ENCODE peak calls at places on chromosomes 6 and 20, in eight cellular contexts. One of them, this sample, is unnamed.

GRCh38 chr20:10961651-10962288 is 288.0 kb upstream of the JAG1 start:
- DNase-seq in HCT116: no peak
- DNase-seq in endothelial cell of umbilical vein: peak
- DNase-seq in A549: peak
- DNase-seq in NB4: no peak
- DNase-seq in SK-N-SH: no peak
- DNase-seq in GM12878: no peak
- DNase-seq in HepG2: no peak
- DNase-seq in this sample: no peak

GRCh38 chr6:140537834-140538680 is 1163.6 kb upstream of the CITED2 start:
- DNase-seq in HCT116: no peak
- DNase-seq in endothelial cell of umbilical vein: peak
- DNase-seq in A549: peak
- DNase-seq in NB4: no peak
- DNase-seq in SK-N-SH: no peak
- DNase-seq in GM12878: no peak
- DNase-seq in HepG2: peak
- DNase-seq in this sample: no peak

GRCh38 chr6:37020426-37021211 is 15.2 kb downstream of the FGD2 start:
- DNase-seq in HCT116: no peak
- DNase-seq in endothelial cell of umbilical vein: no peak
- DNase-seq in A549: no peak
- DNase-seq in NB4: no peak
- DNase-seq in SK-N-SH: no peak
- DNase-seq in GM12878: no peak
- DNase-seq in HepG2: no peak
- DNase-seq in this sample: peak

GRCh38 chr6:3405679-3406078 is 51.2 kb downstream of the SLC22A23 start:
- DNase-seq in HCT116: no peak
- DNase-seq in endothelial cell of umbilical vein: no peak
- DNase-seq in A549: peak
- DNase-seq in NB4: no peak
- DNase-seq in SK-N-SH: no peak
- DNase-seq in GM12878: no peak
- DNase-seq in HepG2: peak
- DNase-seq in this sample: no peak

GRCh38 chr20:44393608-44394519 is 38.4 kb downstream of the HNF4A start:
- DNase-seq in HCT116: no peak
- DNase-seq in endothelial cell of umbilical vein: no peak
- DNase-seq in A549: no peak
- DNase-seq in NB4: peak
- DNase-seq in SK-N-SH: no peak
- DNase-seq in GM12878: no peak
- DNase-seq in HepG2: no peak
- DNase-seq in this sample: no peak

GRCh38 chr20:47113362-47114118 is 218.9 kb downstream of the EYA2 start:
- DNase-seq in HCT116: no peak
- DNase-seq in endothelial cell of umbilical vein: no peak
- DNase-seq in A549: no peak
- DNase-seq in NB4: no peak
- DNase-seq in SK-N-SH: no peak
- DNase-seq in GM12878: no peak
- DNase-seq in HepG2: peak
- DNase-seq in this sample: no peak

GRCh38 chr20:46544576-46544975 is 5.9 kb downstream of the OCSTAMP start:
- DNase-seq in HCT116: no peak
- DNase-seq in endothelial cell of umbilical vein: no peak
- DNase-seq in A549: no peak
- DNase-seq in NB4: peak
- DNase-seq in SK-N-SH: no peak
- DNase-seq in GM12878: no peak
- DNase-seq in HepG2: peak
- DNase-seq in this sample: no peak

GRCh38 chr6:135066806-135067205 is 12.2 kb upstream of the HBS1L start:
- DNase-seq in HCT116: no peak
- DNase-seq in endothelial cell of umbilical vein: no peak
- DNase-seq in A549: no peak
- DNase-seq in NB4: peak
- DNase-seq in SK-N-SH: no peak
- DNase-seq in GM12878: no peak
- DNase-seq in HepG2: no peak
- DNase-seq in this sample: no peak

GRCh38 chr20:48339147-48339985 is 488.4 kb downstream of the PREX1 start:
- DNase-seq in HCT116: no peak
- DNase-seq in endothelial cell of umbilical vein: no peak
- DNase-seq in A549: no peak
- DNase-seq in NB4: peak
- DNase-seq in SK-N-SH: no peak
- DNase-seq in GM12878: peak
- DNase-seq in HepG2: no peak
- DNase-seq in this sample: no peak

GRCh38 chr6:10322991-10323390 is 91.9 kb downstream of the TFAP2A start:
- DNase-seq in HCT116: no peak
- DNase-seq in endothelial cell of umbilical vein: no peak
- DNase-seq in A549: no peak
- DNase-seq in NB4: no peak
- DNase-seq in SK-N-SH: no peak
- DNase-seq in GM12878: no peak
- DNase-seq in HepG2: no peak
- DNase-seq in this sample: no peak

GRCh38 chr20:10217517-10218410 is 866 bp upstream of the SNAP25 start:
- DNase-seq in HCT116: no peak
- DNase-seq in endothelial cell of umbilical vein: peak
- DNase-seq in A549: peak
- DNase-seq in NB4: peak
- DNase-seq in SK-N-SH: peak
- DNase-seq in GM12878: no peak
- DNase-seq in HepG2: no peak
- DNase-seq in this sample: peak

GRCh38 chr6:107740496-107741190 is 83.5 kb downstream of the SCML4 start:
- DNase-seq in HCT116: no peak
- DNase-seq in endothelial cell of umbilical vein: no peak
- DNase-seq in A549: no peak
- DNase-seq in NB4: no peak
- DNase-seq in SK-N-SH: no peak
- DNase-seq in GM12878: no peak
- DNase-seq in HepG2: no peak
- DNase-seq in this sample: no peak

GRCh38 chr6:26017567-26017966 is 55.0 kb downstream of the TRIM38 start:
- DNase-seq in HCT116: no peak
- DNase-seq in endothelial cell of umbilical vein: peak
- DNase-seq in A549: no peak
- DNase-seq in NB4: peak
- DNase-seq in SK-N-SH: no peak
- DNase-seq in GM12878: no peak
- DNase-seq in HepG2: no peak
- DNase-seq in this sample: peak

GRCh38 chr20:62580052-62580451 is 62.3 kb upstream of the SLCO4A1 start:
- DNase-seq in HCT116: no peak
- DNase-seq in endothelial cell of umbilical vein: no peak
- DNase-seq in A549: peak
- DNase-seq in NB4: no peak
- DNase-seq in SK-N-SH: no peak
- DNase-seq in GM12878: no peak
- DNase-seq in HepG2: no peak
- DNase-seq in this sample: no peak

GRCh38 chr6:142323377-142323776 is 21.6 kb downstream of the ADGRG6 start:
- DNase-seq in HCT116: no peak
- DNase-seq in endothelial cell of umbilical vein: no peak
- DNase-seq in A549: peak
- DNase-seq in NB4: no peak
- DNase-seq in SK-N-SH: no peak
- DNase-seq in GM12878: no peak
- DNase-seq in HepG2: peak
- DNase-seq in this sample: no peak

GRCh38 chr20:53872561-53873248 is 197.7 kb downstream of the BCAS1 start:
- DNase-seq in HCT116: no peak
- DNase-seq in endothelial cell of umbilical vein: no peak
- DNase-seq in A549: no peak
- DNase-seq in NB4: no peak
- DNase-seq in SK-N-SH: no peak
- DNase-seq in GM12878: peak
- DNase-seq in HepG2: no peak
- DNase-seq in this sample: no peak

GRCh38 chr20:14817121-14817520 is 479.7 kb upstream of the FLRT3 start:
- DNase-seq in HCT116: no peak
- DNase-seq in endothelial cell of umbilical vein: no peak
- DNase-seq in A549: no peak
- DNase-seq in NB4: no peak
- DNase-seq in SK-N-SH: no peak
- DNase-seq in GM12878: no peak
- DNase-seq in HepG2: no peak
- DNase-seq in this sample: no peak

GRCh38 chr20:64205611-64206026 is 41.4 kb downstream of the MYT1 start:
- DNase-seq in HCT116: no peak
- DNase-seq in endothelial cell of umbilical vein: no peak
- DNase-seq in A549: no peak
- DNase-seq in NB4: no peak
- DNase-seq in SK-N-SH: no peak
- DNase-seq in GM12878: no peak
- DNase-seq in HepG2: no peak
- DNase-seq in this sample: no peak

GRCh38 chr6:11974089-11974488 is 38.0 kb upstream of the HIVEP1 start:
- DNase-seq in HCT116: no peak
- DNase-seq in endothelial cell of umbilical vein: no peak
- DNase-seq in A549: no peak
- DNase-seq in NB4: no peak
- DNase-seq in SK-N-SH: no peak
- DNase-seq in GM12878: no peak
- DNase-seq in HepG2: no peak
- DNase-seq in this sample: no peak

GRCh38 chr20:37901667-37902503 is 1.0 kb upstream of the VSTM2L start:
- DNase-seq in HCT116: peak
- DNase-seq in endothelial cell of umbilical vein: peak
- DNase-seq in A549: peak
- DNase-seq in NB4: peak
- DNase-seq in SK-N-SH: peak
- DNase-seq in GM12878: no peak
- DNase-seq in HepG2: peak
- DNase-seq in this sample: peak

GRCh38 chr6:15593798-15594197 is 69.0 kb downstream of the DTNBP1 start:
- DNase-seq in HCT116: no peak
- DNase-seq in endothelial cell of umbilical vein: no peak
- DNase-seq in A549: no peak
- DNase-seq in NB4: no peak
- DNase-seq in SK-N-SH: no peak
- DNase-seq in GM12878: no peak
- DNase-seq in HepG2: no peak
- DNase-seq in this sample: no peak
- TF ChIP-seq MAX in HCT116: no peak
- TF ChIP-seq MAX in endothelial cell of umbilical vein: no peak
- TF ChIP-seq MAX in A549: no peak
- TF ChIP-seq MAX in NB4: no peak
- TF ChIP-seq MAX in SK-N-SH: no peak
- TF ChIP-seq MAX in GM12878: no peak
- TF ChIP-seq MAX in HepG2: no peak
- TF ChIP-seq MAX in this sample: no peak

GRCh38 chr6:152232494-152233151 is 404.5 kb downstream of the SYNE1 start:
- DNase-seq in HCT116: no peak
- DNase-seq in endothelial cell of umbilical vein: peak
- DNase-seq in A549: no peak
- DNase-seq in NB4: peak
- DNase-seq in SK-N-SH: peak
- DNase-seq in GM12878: no peak
- DNase-seq in HepG2: peak
- DNase-seq in this sample: no peak
- TF ChIP-seq MAX in HCT116: no peak
- TF ChIP-seq MAX in endothelial cell of umbilical vein: no peak
- TF ChIP-seq MAX in A549: no peak
- TF ChIP-seq MAX in NB4: no peak
- TF ChIP-seq MAX in SK-N-SH: no peak
- TF ChIP-seq MAX in GM12878: no peak
- TF ChIP-seq MAX in HepG2: no peak
- TF ChIP-seq MAX in this sample: no peak

GRCh38 chr20:1210501-1210900 is 7.2 kb downstream of the C20orf202 start:
- DNase-seq in HCT116: no peak
- DNase-seq in endothelial cell of umbilical vein: no peak
- DNase-seq in A549: no peak
- DNase-seq in NB4: no peak
- DNase-seq in SK-N-SH: no peak
- DNase-seq in GM12878: no peak
- DNase-seq in HepG2: no peak
- DNase-seq in this sample: no peak

GRCh38 chr20:1211954-1212497 is 8.8 kb downstream of the C20orf202 start:
- DNase-seq in HCT116: no peak
- DNase-seq in endothelial cell of umbilical vein: no peak
- DNase-seq in A549: no peak
- DNase-seq in NB4: no peak
- DNase-seq in SK-N-SH: no peak
- DNase-seq in GM12878: no peak
- DNase-seq in HepG2: no peak
- DNase-seq in this sample: no peak

GRCh38 chr20:1214838-1215261 is 11.0 kb upstream of the RAD21L1 start:
- DNase-seq in HCT116: no peak
- DNase-seq in endothelial cell of umbilical vein: no peak
- DNase-seq in A549: no peak
- DNase-seq in NB4: no peak
- DNase-seq in SK-N-SH: no peak
- DNase-seq in GM12878: no peak
- DNase-seq in HepG2: no peak
- DNase-seq in this sample: no peak

GRCh38 chr20:1215386-1216170 is 10.3 kb upstream of the RAD21L1 start:
- DNase-seq in HCT116: no peak
- DNase-seq in endothelial cell of umbilical vein: no peak
- DNase-seq in A549: no peak
- DNase-seq in NB4: no peak
- DNase-seq in SK-N-SH: no peak
- DNase-seq in GM12878: no peak
- DNase-seq in HepG2: no peak
- DNase-seq in this sample: no peak

GRCh38 chr20:1212607-1213396 is 9.5 kb downstream of the C20orf202 start:
- DNase-seq in HCT116: peak
- DNase-seq in endothelial cell of umbilical vein: peak
- DNase-seq in A549: peak
- DNase-seq in NB4: peak
- DNase-seq in SK-N-SH: peak
- DNase-seq in GM12878: no peak
- DNase-seq in HepG2: peak
- DNase-seq in this sample: peak
- TF ChIP-seq MAX in HCT116: no peak
- TF ChIP-seq MAX in endothelial cell of umbilical vein: no peak
- TF ChIP-seq MAX in A549: no peak
- TF ChIP-seq MAX in NB4: peak
- TF ChIP-seq MAX in SK-N-SH: no peak
- TF ChIP-seq MAX in GM12878: no peak
- TF ChIP-seq MAX in HepG2: no peak
- TF ChIP-seq MAX in this sample: no peak

GRCh38 chr6:13624871-13625288 is 9.7 kb downstream of the NOL7 start:
- DNase-seq in HCT116: peak
- DNase-seq in endothelial cell of umbilical vein: peak
- DNase-seq in A549: peak
- DNase-seq in NB4: peak
- DNase-seq in SK-N-SH: peak
- DNase-seq in GM12878: no peak
- DNase-seq in HepG2: peak
- DNase-seq in this sample: peak
- TF ChIP-seq MAX in HCT116: no peak
- TF ChIP-seq MAX in endothelial cell of umbilical vein: no peak
- TF ChIP-seq MAX in A549: no peak
- TF ChIP-seq MAX in NB4: no peak
- TF ChIP-seq MAX in SK-N-SH: no peak
- TF ChIP-seq MAX in GM12878: no peak
- TF ChIP-seq MAX in HepG2: no peak
- TF ChIP-seq MAX in this sample: no peak